ENCODE peak calls at places on chromosomes 3 and 15, in seven cellular contexts. Q is endodermal cell, P is psoas muscle, K is neural progenitor cell, N is HCT116, W is breast epithelium, J is astrocyte. D is an unnamed sample. For H3K27me3, the result is how much of the 10 kb centered on the place peaks cover.

GRCh38 chr3:43097681-43098080 is 8.2 kb downstream of the POMGNT2 start:
- DNase-seq in J (no peak), Q (no peak), P (no peak), W (no peak), K (no peak), N (no peak), D (no peak)

GRCh38 chr3:59185586-59186381 is 136.0 kb upstream of the CFAP20DC start:
- DNase-seq in Q (peak), J (peak), N (no peak), K (no peak), W (no peak), P (no peak), D (no peak)

GRCh38 chr3:46905661-46906451 is 28.3 kb downstream of the PTH1R start:
- DNase-seq in Q (no peak), J (no peak), W (no peak), P (peak), K (no peak), N (no peak), D (no peak)

GRCh38 chr3:28678083-28678482 is 329.5 kb upstream of the AZI2 start:
- DNase-seq in P (no peak), Q (no peak), J (no peak), W (no peak), K (no peak), N (no peak), D (no peak)

GRCh38 chr15:100310511-100310910 is 31.3 kb downstream of the ADAMTS17 start:
- DNase-seq in K (peak), W (no peak), Q (no peak), J (no peak), P (no peak), N (no peak), D (no peak)

GRCh38 chr3:58540176-58540863 is 3.3 kb upstream of the ACOX2 start:
- DNase-seq in W (no peak), K (no peak), J (no peak), Q (no peak), N (no peak), P (no peak), D (no peak)

GRCh38 chr3:2465842-2466241 is 367.2 kb downstream of the CNTN4 start:
- DNase-seq in P (no peak), Q (no peak), K (no peak), J (no peak), N (no peak), W (no peak), D (no peak)

GRCh38 chr3:111924283-111924682 is 54.5 kb upstream of the ABHD10 start:
- DNase-seq in Q (no peak), J (no peak), P (peak), K (no peak), N (no peak), W (peak), D (no peak)

GRCh38 chr3:141439589-141439988 is 47.2 kb upstream of the RASA2 start:
- DNase-seq in Q (no peak), J (peak), K (no peak), N (no peak), W (no peak), P (no peak), D (no peak)

GRCh38 chr3:183555541-183556081 is at the start of gene KLHL6:
- DNase-seq in W (no peak), Q (peak), K (no peak), J (no peak), N (no peak), P (peak), D (peak)

GRCh38 chr15:67130673-67131601 is 65.5 kb downstream of the SMAD3 start:
- DNase-seq in K (no peak), J (no peak), W (no peak), N (no peak), Q (peak), P (no peak), D (no peak)

GRCh38 chr3:32200490-32200889 is 38.0 kb upstream of the CMTM8 start:
- DNase-seq in J (no peak), K (no peak), W (no peak), Q (no peak), P (peak), N (no peak), D (no peak)

GRCh38 chr3:81998139-81998755 is 236.8 kb upstream of the GBE1 start:
- DNase-seq in W (no peak), P (no peak), Q (no peak), N (no peak), J (peak), K (no peak), D (no peak)

GRCh38 chr3:143041901-143042300 is 40.5 kb downstream of the U2SURP start:
- DNase-seq in P (no peak), N (no peak), Q (no peak), J (no peak), K (no peak), W (no peak), D (no peak)

GRCh38 chr3:64134882-64135281 is 90.4 kb downstream of the PRICKLE2 start:
- DNase-seq in K (no peak), N (no peak), W (no peak), P (no peak), Q (peak), J (no peak), D (no peak)

GRCh38 chr15:74633781-74634180 is 18.1 kb downstream of the CLK3 start:
- DNase-seq in P (no peak), J (no peak), W (no peak), N (no peak), K (no peak), Q (peak), D (no peak)

GRCh38 chr15:31852933-31853332 is 177.4 kb upstream of the CHRNA7 start:
- DNase-seq in J (no peak), N (no peak), K (no peak), Q (no peak), P (no peak), W (no peak), D (no peak)

GRCh38 chr3:195033531-195034091 is 237.3 kb downstream of the XXYLT1 start:
- DNase-seq in N (peak), Q (peak), P (no peak), W (peak), J (no peak), K (no peak), D (no peak)

GRCh38 chr15:95148183-95148582 is 916.8 kb downstream of the MCTP2 start:
- DNase-seq in K (no peak), P (no peak), N (no peak), Q (no peak), W (no peak), J (no peak), D (no peak)

GRCh38 chr3:139533781-139534443 is 5.6 kb downstream of the RBP1 start:
- DNase-seq in W (no peak), Q (no peak), P (no peak), N (peak), K (no peak), J (peak), D (no peak)

GRCh38 chr3:124762612-124763011 is 32.4 kb downstream of the UMPS start:
- DNase-seq in Q (no peak), N (no peak), K (no peak), W (no peak), J (no peak), P (no peak), D (no peak)

GRCh38 chr3:62229908-62230307 is 143.4 kb downstream of the FEZF2 start:
- DNase-seq in Q (no peak), K (peak), P (no peak), N (peak), W (no peak), J (no peak), D (no peak)

GRCh38 chr3:12508316-12508715 is 24.0 kb downstream of the TSEN2 start:
- DNase-seq in Q (peak), N (no peak), J (peak), W (no peak), P (no peak), K (no peak), D (no peak)

GRCh38 chr15:101267320-101268104 is 9.8 kb downstream of the SELENOS start:
- DNase-seq in Q (peak), P (peak), W (no peak), J (peak), K (no peak), N (no peak), D (no peak)

GRCh38 chr3:23647706-23648258 is 158.0 kb upstream of the UBE2E1 start:
- DNase-seq in K (no peak), Q (no peak), P (no peak), N (no peak), J (no peak), W (no peak), D (no peak)

GRCh38 chr3:23646201-23646955 is 159.4 kb upstream of the UBE2E1 start:
- DNase-seq in N (no peak), W (no peak), P (no peak), J (no peak), Q (no peak), K (no peak), D (no peak)

GRCh38 chr3:23644099-23644498 is 161.7 kb upstream of the UBE2E1 start:
- DNase-seq in K (no peak), J (no peak), Q (no peak), P (no peak), W (no peak), N (no peak), D (no peak)

GRCh38 chr3:23644741-23645140 is 161.0 kb upstream of the UBE2E1 start:
- DNase-seq in W (no peak), K (no peak), P (no peak), J (no peak), Q (no peak), N (no peak), D (no peak)

DNA sequence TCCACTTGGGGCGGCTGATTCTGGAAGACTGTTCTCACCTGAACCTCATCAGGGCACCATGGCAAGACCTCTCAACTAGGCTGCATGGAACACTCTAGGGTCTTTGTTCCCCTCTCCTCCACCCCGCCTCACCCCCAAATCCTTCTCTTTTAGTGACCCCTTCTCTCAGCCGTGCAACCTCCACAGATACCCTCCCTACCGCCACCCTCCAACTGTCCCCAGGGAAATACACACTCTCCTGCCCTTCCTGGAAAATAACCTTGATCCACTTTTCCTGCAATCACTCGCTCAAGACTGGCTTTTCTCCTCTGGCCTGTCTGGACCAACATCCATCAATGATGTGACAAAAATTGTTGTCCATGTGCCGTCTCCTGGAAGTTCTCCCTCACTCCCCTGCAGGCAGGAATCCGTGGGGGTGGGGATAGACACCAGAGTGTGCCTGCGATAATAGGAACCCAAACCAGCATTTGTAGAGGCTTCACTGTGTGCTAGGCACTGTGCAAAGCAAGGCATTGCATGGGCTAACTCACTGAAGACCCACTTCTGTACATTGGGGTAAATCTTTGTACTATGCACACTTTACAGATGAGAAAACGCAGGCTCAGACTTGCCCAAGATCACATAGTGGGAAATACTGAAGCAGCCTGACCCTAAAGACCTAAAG is 160.1 kb upstream of the UBE2E1 start:
- DNase-seq in J (no peak), Q (no peak), K (no peak), P (no peak), N (no peak), W (no peak), D (no peak)
- TF ChIP-seq CTCF in J (no peak), Q (no peak), K (no peak), P (no peak), N (no peak), W (no peak), D (no peak)

DNA sequence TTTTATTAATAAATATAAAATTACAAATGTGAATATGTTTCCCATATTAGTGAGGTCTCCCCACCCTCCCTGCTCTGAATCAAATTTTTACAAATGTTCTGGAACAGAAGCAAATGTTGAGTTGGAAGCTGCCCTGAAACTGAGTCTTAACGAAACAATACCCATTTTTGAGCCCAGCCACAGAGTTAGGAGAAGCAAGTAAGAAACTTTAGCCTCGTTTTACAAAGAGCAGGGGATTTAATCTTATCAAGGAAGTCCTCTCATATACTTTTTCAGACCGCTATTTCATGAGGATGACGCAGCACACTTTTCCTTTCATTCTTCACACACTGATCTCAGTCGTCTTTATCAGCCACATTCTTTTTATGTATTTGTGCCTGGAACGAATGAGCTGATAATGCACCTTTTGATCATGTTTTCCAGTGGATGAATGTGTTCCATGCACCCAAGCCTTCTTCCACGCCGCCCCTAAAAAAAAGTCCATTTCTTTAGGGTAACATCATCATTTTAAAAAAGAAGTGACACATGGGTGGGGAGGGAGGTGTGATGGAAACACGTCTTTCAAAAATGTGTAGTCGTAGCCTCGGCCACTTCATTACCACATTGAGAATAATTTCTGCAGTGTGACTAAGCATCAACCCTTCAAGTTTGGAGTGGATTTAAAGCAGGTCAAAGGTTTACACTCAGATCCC is 48.1 kb downstream of the SETMAR start:
- DNase-seq in W (no peak), P (no peak), K (no peak), N (no peak), J (peak), Q (no peak), D (no peak)
- H3K27ac ChIP-seq in W (peak), P (no peak), K (no peak), N (no peak), J (peak), Q (no peak), D (peak)

DNA sequence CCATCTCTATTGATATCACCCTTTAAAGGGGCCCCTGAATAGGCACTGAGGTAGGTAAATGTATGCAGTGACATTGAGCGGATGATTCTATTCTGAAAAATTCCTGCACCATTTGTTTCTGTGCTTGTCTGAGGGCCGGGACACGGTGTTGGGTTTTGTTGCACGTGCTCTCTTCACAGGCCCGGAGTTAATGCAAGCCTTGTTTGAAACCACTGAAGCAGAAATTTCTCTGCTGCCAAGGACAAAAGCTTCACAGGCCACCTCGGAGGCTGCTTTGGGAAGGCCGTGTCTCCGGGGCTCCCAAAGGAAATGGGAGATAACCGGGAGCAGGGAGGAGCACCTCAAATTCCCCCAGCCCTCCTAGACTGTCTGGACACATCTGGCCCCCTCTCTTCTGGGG is 179.4 kb downstream of the OPA1 start:
- DNase-seq in W (no peak), K (peak), P (no peak), J (no peak), Q (peak), N (no peak), D (no peak)
- H3K27me3 ChIP-seq in W (under half), K (under half), P (under half), J (under half), Q (under half), N (under half), D (under half)

GRCh38 chr3:150409125-150409526 is 1.0 kb downstream of the TSC22D2 start:
- DNase-seq in N (no peak), P (no peak), J (no peak), Q (no peak), W (no peak), K (no peak), D (no peak)

GRCh38 chr3:150409527-150410310 is 1.6 kb downstream of the TSC22D2 start:
- DNase-seq in J (peak), W (peak), P (peak), Q (peak), N (no peak), K (peak), D (peak)

GRCh38 chr3:150411106-150411460 is 3.0 kb downstream of the TSC22D2 start:
- DNase-seq in J (no peak), Q (no peak), W (no peak), K (no peak), P (no peak), N (no peak), D (no peak)

GRCh38 chr3:150411971-150412370 is 3.9 kb downstream of the TSC22D2 start:
- DNase-seq in J (no peak), P (no peak), N (no peak), K (no peak), Q (no peak), W (no peak), D (no peak)

DNA sequence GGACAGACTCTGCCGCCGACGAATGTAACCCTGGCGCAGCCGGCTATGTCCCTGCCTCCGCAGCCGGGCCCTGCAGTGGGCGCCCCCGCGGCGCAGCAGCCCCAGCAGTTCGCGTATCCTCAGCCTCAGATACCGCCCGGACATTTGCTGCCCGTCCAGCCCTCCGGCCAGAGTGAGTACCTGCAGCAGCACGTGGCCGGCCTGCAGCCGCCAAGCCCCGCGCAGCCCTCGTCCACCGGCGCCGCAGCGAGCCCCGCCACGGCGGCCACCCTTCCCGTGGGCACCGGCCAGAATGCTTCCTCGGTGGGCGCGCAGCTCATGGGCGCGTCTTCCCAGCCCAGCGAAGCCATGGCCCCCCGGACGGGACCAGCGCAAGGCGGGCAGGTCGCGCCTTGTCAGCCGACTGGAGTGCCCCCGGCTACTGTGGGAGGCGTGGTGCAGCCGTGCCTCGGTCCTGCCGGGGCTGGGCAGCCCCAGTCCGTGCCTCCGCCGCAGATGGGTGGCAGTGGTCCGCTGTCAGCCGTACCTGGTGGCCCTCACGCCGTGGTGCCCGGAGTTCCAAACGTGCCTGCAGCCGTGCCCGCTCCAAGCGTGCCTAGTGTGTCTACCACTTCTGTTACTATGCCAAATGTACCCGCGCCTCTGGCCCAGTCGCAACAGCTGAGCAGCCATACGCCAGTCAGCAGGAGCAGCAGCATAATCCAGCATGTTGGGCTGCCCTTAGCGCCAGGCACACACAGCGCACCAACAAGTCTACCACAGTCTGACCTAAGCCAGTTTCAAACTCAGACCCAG is 2.4 kb downstream of the TSC22D2 start:
- DNase-seq in K (peak), W (peak), P (peak), Q (peak), J (peak), N (no peak), D (peak)
- TF ChIP-seq CTCF in K (no peak), W (no peak), P (no peak), Q (peak), J (no peak), N (no peak), D (no peak)

DNA sequence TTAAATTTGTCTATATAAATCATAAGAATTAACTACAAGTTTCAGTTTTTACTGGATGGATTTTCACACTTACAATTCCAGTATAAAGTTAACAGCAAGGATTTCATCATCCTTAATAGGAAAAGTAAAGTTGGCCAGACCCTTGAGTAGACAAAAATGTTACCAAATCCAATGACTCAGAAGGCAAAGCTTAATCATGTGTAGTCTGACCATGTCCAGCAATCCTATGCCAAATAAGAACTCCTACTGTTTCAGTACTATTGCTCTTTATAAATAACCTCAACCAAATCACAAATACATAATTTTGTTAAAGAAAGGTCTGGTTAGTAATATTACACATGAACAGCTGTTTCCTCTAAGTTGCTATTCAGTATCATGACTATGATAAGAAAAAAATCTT is 35.0 kb downstream of the PLOD2 start:
- DNase-seq in Q (no peak), P (no peak), K (no peak), W (no peak), N (no peak), J (peak), D (no peak)
- H3K27ac ChIP-seq in Q (no peak), P (peak), K (no peak), W (no peak), N (no peak), J (peak), D (no peak)

DNA sequence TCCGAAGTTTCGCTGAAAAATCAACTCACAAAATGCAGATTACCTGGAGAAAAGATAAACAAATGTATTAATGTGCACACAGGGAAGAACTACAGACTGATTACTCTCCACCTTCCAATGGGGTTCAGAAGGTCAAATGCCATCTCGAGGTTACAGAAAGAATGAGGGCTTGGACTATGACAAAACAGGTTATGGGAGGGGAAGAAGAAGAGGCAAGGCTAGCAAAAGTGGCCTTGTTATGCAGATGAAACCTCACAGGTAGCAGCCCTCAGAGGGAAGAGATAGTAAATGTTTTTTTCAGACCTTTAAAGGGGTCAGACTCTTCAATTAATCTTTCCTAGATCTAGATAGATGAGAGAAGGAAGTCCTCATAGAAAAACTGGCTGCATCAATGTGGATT is 6.7 kb upstream of the CPB1 start:
- DNase-seq in W (no peak), K (no peak), P (no peak), J (no peak), N (no peak), Q (no peak), D (no peak)
- H3K27me3 ChIP-seq in W (under half), K (under half), P (under half), J (under half), N (under half), Q (under half), D (under half)

D was measured in CD4-positive, alpha-beta T cell.